ENCODE peak calls at places on chromosomes 11 and 22, in six cellular contexts. Z is PC-3, I is HCT116, Q is GM23248, W is Karpas-422, G is GM23338. J is an unnamed sample. For H3K9me2, the result is how much of the 10 kb centered on the place peaks cover.

GRCh38 chr22:44181033-44181911 is 547 bp downstream of the PARVG start:
- DNase-seq in W (peak), Z (peak), Q (no peak), I (no peak), G (no peak), J (no peak)

GRCh38 chr22:37940698-37941376 is 12.6 kb downstream of the C22orf23 start:
- DNase-seq in G (peak), W (peak), Q (peak), Z (no peak), I (no peak), J (no peak)

GRCh38 chr11:94750319-94751215 is 17.6 kb upstream of the AMOTL1 start:
- DNase-seq in Z (peak), G (no peak), Q (peak), I (no peak), W (no peak), J (no peak)

GRCh38 chr11:111514216-111515031 is at the start of gene HOATZ:
- DNase-seq in G (peak), W (no peak), Z (no peak), Q (no peak), I (no peak), J (no peak)

GRCh38 chr11:132139181-132139580 is 768.8 kb downstream of the NTM start:
- DNase-seq in Z (no peak), I (no peak), G (no peak), Q (peak), W (no peak), J (no peak)

GRCh38 chr11:6219359-6219758 is 14.0 kb downstream of the C11orf42 start:
- DNase-seq in Z (peak), Q (peak), W (no peak), I (no peak), G (no peak), J (no peak)

GRCh38 chr22:20089977-20090729 is 10.1 kb downstream of the DGCR8 start:
- DNase-seq in W (no peak), Q (peak), Z (no peak), G (no peak), I (no peak), J (no peak)

GRCh38 chr11:69531071-69531716 is 49.7 kb downstream of the LINC01488 start:
- DNase-seq in W (no peak), Q (no peak), I (no peak), G (no peak), Z (no peak), J (no peak)

GRCh38 chr11:43734256-43734655 is 53.7 kb downstream of the HSD17B12 start:
- DNase-seq in Z (no peak), W (no peak), Q (no peak), I (no peak), G (no peak), J (no peak)

GRCh38 chr22:49370841-49371301 is 456.8 kb downstream of the BRD1 start:
- DNase-seq in G (no peak), W (no peak), Q (no peak), I (no peak), Z (no peak), J (no peak)

GRCh38 chr11:762421-763072 is 14.7 kb downstream of the GATD1 start:
- DNase-seq in W (peak), G (peak), Q (peak), Z (peak), I (peak), J (peak)

GRCh38 chr11:72614381-72614780 is 59.8 kb downstream of the PDE2A start:
- DNase-seq in G (no peak), Z (peak), W (no peak), Q (no peak), I (no peak), J (no peak)

GRCh38 chr22:50542416-50542927 is 3.2 kb upstream of the KLHDC7B start:
- DNase-seq in Z (no peak), W (peak), I (no peak), Q (peak), G (no peak), J (no peak)

GRCh38 chr11:121866822-121867221 is 249.2 kb downstream of the BLID start:
- DNase-seq in W (no peak), I (no peak), Q (no peak), G (no peak), Z (no peak), J (no peak)
- H3K9me2 ChIP-seq in W (under half), I (under half), Q (under half), G (under half), Z (under half), J (under half)

GRCh38 chr11:100930185-100930778 is 199.3 kb downstream of the PGR start:
- DNase-seq in W (peak), I (peak), Z (peak), G (peak), Q (peak), J (peak)
- H3K9me2 ChIP-seq in W (under half), I (under half), Z (under half), G (under half), Q (under half), J (under half)

GRCh38 chr22:46823654-46824053 is 61.2 kb downstream of the TBC1D22A start:
- DNase-seq in G (no peak), Q (no peak), W (no peak), I (no peak), Z (no peak), J (no peak)
- H3K9me2 ChIP-seq in G (under half), Q (under half), W (under half), I (under half), Z (under half), J (under half)

DNA sequence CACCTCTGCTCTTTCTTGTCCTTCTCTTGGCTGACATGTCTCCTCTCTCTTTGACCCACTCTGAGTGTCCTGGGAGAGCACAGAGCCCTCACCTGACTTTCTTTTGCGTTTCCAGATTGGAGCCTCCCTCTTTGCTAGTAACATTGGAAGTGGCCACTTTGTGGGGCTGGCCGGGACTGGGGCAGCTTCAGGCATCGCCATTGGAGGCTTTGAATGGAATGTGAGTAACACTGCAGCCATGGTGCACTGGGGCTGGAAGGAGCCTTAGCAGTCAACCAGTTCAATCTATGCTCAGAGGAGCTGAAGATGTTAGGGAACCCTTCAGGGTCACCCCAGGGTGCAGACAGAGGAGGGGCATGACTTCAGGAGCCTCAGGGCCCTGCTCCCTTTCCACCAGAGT is 23.8 kb downstream of the SLC5A1 start:
- DNase-seq in W (no peak), Q (no peak), I (no peak), Z (no peak), G (peak), J (no peak)
- H3K9me2 ChIP-seq in W (under half), Q (under half), I (under half), Z (under half), G (under half), J (under half)

GRCh38 chr11:12432507-12432906 is 55.1 kb downstream of the PARVA start:
- DNase-seq in Z (no peak), I (no peak), G (no peak), W (no peak), Q (no peak), J (no peak)
- H3K9me2 ChIP-seq in Z (under half), I (under half), G (under half), W (under half), Q (under half), J (under half)

GRCh38 chr11:117668291-117668690 is 128.7 kb downstream of the DSCAML1 start:
- DNase-seq in G (no peak), I (no peak), W (no peak), Q (no peak), Z (no peak), J (no peak)

GRCh38 chr11:117670924-117671323 is 126.1 kb downstream of the DSCAML1 start:
- DNase-seq in G (peak), Q (no peak), W (no peak), Z (no peak), I (no peak), J (no peak)

GRCh38 chr11:117670443-117670842 is 126.6 kb downstream of the DSCAML1 start:
- DNase-seq in G (no peak), I (no peak), Z (no peak), W (no peak), Q (no peak), J (no peak)

GRCh38 chr11:117669616-117670015 is 127.4 kb downstream of the DSCAML1 start:
- DNase-seq in Z (no peak), G (no peak), Q (no peak), I (no peak), W (no peak), J (no peak)

GRCh38 chr11:117669062-117669461 is 128.0 kb downstream of the DSCAML1 start:
- DNase-seq in Z (no peak), G (no peak), W (no peak), Q (no peak), I (no peak), J (no peak)
- H3K9me2 ChIP-seq in Z (under half), G (under half), W (under half), Q (under half), I (under half), J (under half)

GRCh38 chr11:15726221-15726746 is 611.6 kb downstream of the INSC start:
- DNase-seq in Q (no peak), G (no peak), W (no peak), I (no peak), Z (no peak), J (no peak)

GRCh38 chr11:15725246-15725645 is 610.5 kb downstream of the INSC start:
- DNase-seq in I (no peak), G (no peak), Q (no peak), Z (no peak), W (no peak), J (no peak)

GRCh38 chr11:15727125-15727524 is 612.4 kb downstream of the INSC start:
- DNase-seq in Z (no peak), I (no peak), G (no peak), Q (no peak), W (peak), J (no peak)

GRCh38 chr11:15724611-15725010 is 609.9 kb downstream of the INSC start:
- DNase-seq in Z (no peak), Q (no peak), W (no peak), G (no peak), I (no peak), J (no peak)

GRCh38 chr11:15723966-15724365 is 609.2 kb downstream of the INSC start:
- DNase-seq in Q (no peak), G (no peak), Z (no peak), W (no peak), I (no peak), J (no peak)
- H3K9me2 ChIP-seq in Q (under half), G (under half), Z (under half), W (under half), I (under half), J (under half)

GRCh38 chr22:46455453-46455852 is 82.0 kb downstream of the CELSR1 start:
- DNase-seq in Q (no peak), G (no peak), W (no peak), Z (no peak), I (no peak), J (no peak)

GRCh38 chr22:46454910-46455269 is 82.5 kb downstream of the CELSR1 start:
- DNase-seq in Z (peak), I (peak), W (no peak), G (no peak), Q (no peak), J (no peak)

GRCh38 chr22:46453006-46453828 is 84.2 kb downstream of the CELSR1 start:
- DNase-seq in Z (no peak), Q (no peak), I (no peak), G (no peak), W (no peak), J (no peak)

GRCh38 chr22:46453829-46454220 is 83.6 kb downstream of the CELSR1 start:
- DNase-seq in Q (no peak), I (no peak), Z (no peak), W (no peak), G (no peak), J (no peak)

DNA sequence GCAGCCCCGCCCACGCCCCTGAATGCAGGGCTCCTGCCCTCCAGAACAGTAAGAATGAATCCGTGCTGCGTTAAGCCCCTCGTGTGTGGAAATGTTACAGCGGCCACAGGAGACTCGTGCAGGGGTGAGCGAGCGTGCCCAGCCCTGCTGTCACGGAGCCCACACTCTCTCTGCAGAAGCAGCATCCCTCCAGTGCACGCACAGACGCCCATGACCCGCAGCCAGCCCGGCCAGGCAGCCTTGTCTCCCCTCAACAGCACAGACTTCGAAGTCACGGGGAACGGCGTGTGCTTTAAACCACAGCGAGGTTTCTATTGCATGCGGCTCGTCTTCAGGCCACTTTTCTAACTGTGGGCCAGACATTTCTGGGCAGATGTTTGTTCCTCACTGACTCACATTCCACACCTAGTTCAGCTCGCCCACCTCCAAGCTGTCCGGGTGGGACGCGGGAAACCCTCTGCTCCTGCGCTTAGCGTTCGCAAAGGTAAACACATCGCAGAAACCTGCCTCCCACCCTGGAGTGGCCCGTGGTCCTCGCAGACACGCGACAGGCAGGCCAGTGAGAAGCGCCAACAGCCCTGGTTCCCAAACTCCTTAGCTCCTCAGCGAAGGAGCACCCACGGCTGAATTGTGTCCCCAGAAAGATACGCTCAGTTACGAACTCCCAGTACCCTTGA is 83.0 kb downstream of the CELSR1 start:
- DNase-seq in Q (no peak), G (no peak), Z (no peak), W (no peak), I (no peak), J (no peak)
- H3K9me2 ChIP-seq in Q (under half), G (under half), Z (under half), W (under half), I (under half), J (under half)

GRCh38 chr11:86617502-86617901 is 54.9 kb downstream of the ME3 start:
- DNase-seq in Z (no peak), I (no peak), G (no peak), W (no peak), Q (no peak), J (no peak)
- H3K9me2 ChIP-seq in Z (under half), I (under half), G (under half), W (under half), Q (under half), J (under half)

GRCh38 chr22:45832959-45833580 is 143.9 kb downstream of the WNT7B start:
- DNase-seq in W (no peak), I (no peak), Q (no peak), G (no peak), Z (no peak), J (no peak)

GRCh38 chr22:45836418-45836817 is 140.5 kb downstream of the WNT7B start:
- DNase-seq in Q (no peak), I (no peak), W (no peak), G (no peak), Z (no peak), J (no peak)

GRCh38 chr22:45834241-45834640 is 142.7 kb downstream of the WNT7B start:
- DNase-seq in G (no peak), W (no peak), Q (no peak), Z (no peak), I (no peak), J (no peak)

GRCh38 chr22:45833613-45834012 is 143.3 kb downstream of the WNT7B start:
- DNase-seq in Z (no peak), Q (no peak), W (no peak), I (no peak), G (no peak), J (no peak)

DNA sequence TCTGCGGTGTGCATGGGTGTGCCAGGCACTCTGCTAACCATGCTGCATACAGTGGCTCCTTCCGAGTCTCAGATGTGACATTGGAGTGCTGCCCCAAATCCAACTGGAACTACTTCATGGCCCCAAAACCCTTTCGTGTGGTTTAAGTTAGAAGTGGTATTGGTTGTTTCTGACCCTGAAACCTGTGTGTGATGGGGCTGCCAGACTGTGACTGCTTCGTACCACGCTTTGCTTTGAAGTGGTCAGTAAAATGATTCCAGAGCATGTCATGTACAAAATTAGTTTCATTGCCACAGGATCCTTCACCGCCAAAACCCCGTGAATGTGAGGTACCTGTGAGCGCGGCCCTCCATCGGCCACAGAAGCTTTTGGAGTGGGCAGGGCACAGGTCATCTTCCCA is 142.2 kb downstream of the WNT7B start:
- DNase-seq in W (no peak), Z (no peak), I (no peak), G (no peak), Q (no peak), J (no peak)
- H3K9me2 ChIP-seq in W (under half), Z (under half), I (under half), G (under half), Q (under half), J (under half)